ENCODE peak calls at places on chromosomes 5 and 9, in four cellular contexts. F is GM13977, W is neural crest cell, Y is HCT116. H is an unnamed sample.

GRCh38 chr5:963673-964531 is 44.7 kb upstream of the NKD2 start:
- DNase-seq in F (no peak), W (no peak), Y (no peak), H (no peak)

GRCh38 chr9:88536951-88537742 is 2.2 kb downstream of the NXNL2 start:
- DNase-seq in F (no peak), W (no peak), Y (no peak), H (no peak)

GRCh38 chr9:94865599-94866456 is 139.3 kb downstream of the AOPEP start:
- DNase-seq in F (no peak), W (no peak), Y (no peak), H (no peak)

GRCh38 chr5:17735771-17736170 is 101.5 kb downstream of the TAF11L14 start:
- DNase-seq in F (no peak), W (no peak), Y (no peak), H (no peak)

GRCh38 chr9:97848582-97849237 is 4.3 kb upstream of the FOXE1 start:
- DNase-seq in F (no peak), W (no peak), Y (no peak), H (no peak)

GRCh38 chr9:13279284-13280162 is at the start of gene MPDZ:
- DNase-seq in F (peak), W (peak), Y (no peak), H (no peak)

GRCh38 chr5:32083981-32084430 is 90.1 kb downstream of the GOLPH3 start:
- DNase-seq in F (no peak), W (no peak), Y (no peak), H (no peak)

GRCh38 chr9:77819672-77820071 is 171.6 kb upstream of the GNA14 start:
- DNase-seq in F (no peak), W (no peak), Y (no peak), H (no peak)

GRCh38 chr9:134936762-134937555 is 19.2 kb upstream of the FCN1 start:
- DNase-seq in F (peak), W (no peak), Y (no peak), H (no peak)

GRCh38 chr9:134455951-134456739 is 129.9 kb downstream of the RXRA start:
- DNase-seq in F (peak), W (no peak), Y (peak), H (no peak)

GRCh38 chr5:66307647-66308257 is 163.7 kb downstream of the SREK1 start:
- DNase-seq in F (peak), W (no peak), Y (peak), H (no peak)

GRCh38 chr5:152688561-152689274 is 283.6 kb upstream of the NMUR2 start:
- DNase-seq in F (no peak), W (no peak), Y (no peak), H (peak)

GRCh38 chr9:92561374-92562329 is 25.9 kb upstream of the ECM2 start:
- DNase-seq in F (no peak), W (no peak), Y (no peak), H (no peak)

GRCh38 chr9:91131433-91131839 is 230.3 kb downstream of the AUH start:
- DNase-seq in F (no peak), W (no peak), Y (peak), H (peak)

GRCh38 chr9:97559111-97559514 is 57.6 kb downstream of the TMOD1 start:
- DNase-seq in F (peak), W (no peak), Y (no peak), H (no peak)

GRCh38 chr9:90783552-90783951 is 18.1 kb upstream of the SYK start:
- DNase-seq in F (no peak), W (no peak), Y (no peak), H (peak)

GRCh38 chr5:145943674-145944121 is 7.3 kb downstream of the SH3RF2 start:
- DNase-seq in F (no peak), W (no peak), Y (peak), H (peak)

GRCh38 chr5:5105531-5105930 is 34.6 kb upstream of the ADAMTS16 start:
- DNase-seq in F (no peak), W (no peak), Y (no peak), H (no peak)

GRCh38 chr5:97142521-97143254 is at the start of gene LIX1:
- DNase-seq in F (peak), W (peak), Y (no peak), H (peak)

GRCh38 chr9:109118802-109119438 is 827 bp downstream of the TMEM245 start:
- DNase-seq in F (no peak), W (no peak), Y (no peak), H (no peak)

GRCh38 chr5:56819027-56819881 is 3.9 kb downstream of the MAP3K1 start:
- DNase-seq in F (no peak), W (no peak), Y (no peak), H (no peak)

GRCh38 chr5:106076655-106077054 is 1594.1 kb downstream of the EFNA5 start:
- DNase-seq in F (no peak), W (no peak), Y (no peak), H (no peak)

GRCh38 chr9:72210522-72210921 is 61.3 kb downstream of the GDA start:
- DNase-seq in F (no peak), W (no peak), Y (no peak), H (no peak)

GRCh38 chr5:36607838-36608783 is 1.7 kb downstream of the SLC1A3 start:
- DNase-seq in F (no peak), W (no peak), Y (no peak), H (no peak)
- TF ChIP-seq CTCF in F (no peak), W (no peak), Y (no peak), H (no peak)

GRCh38 chr9:70921126-70921525 is 200.3 kb downstream of the TRPM3 start:
- DNase-seq in F (no peak), W (no peak), Y (no peak), H (no peak)

GRCh38 chr9:70923941-70924340 is 197.5 kb downstream of the TRPM3 start:
- DNase-seq in F (no peak), W (no peak), Y (no peak), H (no peak)

GRCh38 chr9:70924380-70924779 is 197.0 kb downstream of the TRPM3 start:
- DNase-seq in F (no peak), W (no peak), Y (no peak), H (no peak)

DNA sequence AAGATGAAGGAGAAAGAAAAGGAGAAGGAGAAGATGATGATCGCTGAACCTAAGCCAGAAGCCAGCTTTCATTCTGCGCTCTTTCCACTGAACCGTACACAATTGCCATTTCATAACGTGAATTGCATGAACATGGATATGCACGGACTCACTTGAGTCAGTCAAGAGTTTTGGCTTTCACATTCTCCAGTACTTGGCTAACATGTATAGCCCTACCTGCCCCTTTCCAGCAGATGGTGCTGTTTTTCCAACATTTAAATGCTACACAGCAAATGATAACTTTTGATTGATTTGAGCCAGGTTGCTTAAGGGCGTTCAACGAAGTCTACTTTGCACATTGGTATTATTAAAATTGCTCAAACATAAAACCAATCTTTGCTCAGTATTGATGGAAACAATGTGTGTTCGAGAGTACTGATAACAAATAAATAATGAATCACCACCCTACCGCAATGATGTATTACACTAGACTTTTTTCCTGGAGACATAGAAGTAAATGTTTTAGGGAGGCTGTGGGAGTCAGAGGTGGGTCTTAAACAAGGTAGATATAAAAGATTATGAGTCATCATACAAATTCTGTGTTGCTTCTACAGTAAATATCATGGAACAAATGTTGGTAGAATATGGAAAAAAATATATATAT is 196.4 kb downstream of the TRPM3 start:
- DNase-seq in F (peak), W (peak), Y (peak), H (peak)
- TF ChIP-seq CTCF in F (peak), W (peak), Y (peak), H (peak)

DNA sequence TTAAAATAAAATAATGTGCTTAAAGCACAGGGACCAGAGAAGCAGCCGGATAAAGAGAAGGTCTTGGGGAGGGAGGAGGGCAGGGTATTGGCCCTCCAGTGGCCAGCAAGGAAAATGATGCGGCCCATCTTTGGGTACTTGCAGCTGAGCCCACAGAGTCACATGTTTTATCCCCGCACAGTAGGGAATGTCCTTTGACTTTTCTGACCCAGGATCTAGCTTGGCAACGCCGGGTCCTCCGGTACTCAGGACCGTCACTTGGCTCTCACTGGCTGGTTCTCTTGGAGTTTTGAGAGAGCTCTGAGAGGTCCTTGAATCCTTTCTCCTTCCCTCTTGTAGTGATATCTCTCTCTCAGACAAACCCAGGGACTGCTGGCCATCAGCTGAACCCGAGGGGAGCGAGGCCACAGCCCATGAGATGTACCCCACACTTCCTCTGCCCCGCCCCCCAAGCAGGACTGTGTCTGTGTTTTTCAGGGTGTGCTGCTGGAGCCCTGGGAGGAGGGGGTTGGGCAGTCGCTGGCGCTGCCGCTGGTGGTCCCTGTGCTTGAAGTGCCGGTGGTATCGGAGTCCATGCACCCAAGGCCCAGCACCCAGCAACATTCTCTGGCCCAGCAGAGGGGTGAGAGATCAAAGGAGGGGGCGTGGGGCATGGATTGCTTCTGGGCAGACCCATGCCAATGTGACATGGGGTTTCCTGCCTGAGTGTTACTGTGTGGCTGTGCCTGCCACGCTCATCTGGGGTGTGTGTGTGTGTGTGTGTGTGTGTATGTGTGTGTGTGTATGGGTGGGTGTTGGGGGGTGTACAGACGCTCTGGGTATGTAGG is 35.5 kb upstream of the HSPA9 start:
- DNase-seq in F (no peak), W (peak), Y (no peak), H (no peak)
- TF ChIP-seq CTCF in F (no peak), W (peak), Y (peak), H (peak)

GRCh38 chr5:120093178-120093577 is 370.9 kb upstream of the PRR16 start:
- DNase-seq in F (no peak), W (no peak), Y (no peak), H (no peak)
- TF ChIP-seq CTCF in F (no peak), W (no peak), Y (no peak), H (no peak)

DNA sequence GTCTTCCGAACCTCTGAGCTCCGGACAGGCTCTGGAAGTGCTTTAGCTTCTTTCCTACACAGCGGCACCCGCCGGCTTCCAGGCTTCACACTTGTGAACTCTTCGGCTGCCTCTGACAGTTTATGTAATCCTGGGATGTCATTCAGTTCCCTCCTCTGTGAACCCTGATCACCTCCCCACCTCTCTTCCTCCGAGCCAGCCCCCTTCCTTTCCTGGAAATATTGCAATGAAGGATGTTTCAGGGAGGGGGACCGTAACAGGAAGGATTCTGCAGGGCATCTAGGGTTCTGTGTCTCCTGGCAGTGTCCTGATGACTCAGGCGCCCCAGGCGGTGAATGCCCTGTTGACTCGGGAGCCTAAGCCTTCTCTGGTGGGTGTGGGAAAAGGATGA is at the start of gene CD14:
- DNase-seq in F (peak), W (no peak), Y (no peak), H (peak)
- TF ChIP-seq CTCF in F (no peak), W (no peak), Y (no peak), H (no peak)

GRCh38 chr5:14286007-14286406 is 142.9 kb downstream of the TRIO start:
- DNase-seq in F (no peak), W (no peak), Y (no peak), H (no peak)

GRCh38 chr5:14281746-14282181 is 138.6 kb downstream of the TRIO start:
- DNase-seq in F (peak), W (no peak), Y (no peak), H (no peak)

GRCh38 chr5:14284366-14285148 is 141.4 kb downstream of the TRIO start:
- DNase-seq in F (no peak), W (no peak), Y (no peak), H (no peak)

GRCh38 chr5:14277407-14278320 is 134.5 kb downstream of the TRIO start:
- DNase-seq in F (no peak), W (no peak), Y (no peak), H (no peak)

DNA sequence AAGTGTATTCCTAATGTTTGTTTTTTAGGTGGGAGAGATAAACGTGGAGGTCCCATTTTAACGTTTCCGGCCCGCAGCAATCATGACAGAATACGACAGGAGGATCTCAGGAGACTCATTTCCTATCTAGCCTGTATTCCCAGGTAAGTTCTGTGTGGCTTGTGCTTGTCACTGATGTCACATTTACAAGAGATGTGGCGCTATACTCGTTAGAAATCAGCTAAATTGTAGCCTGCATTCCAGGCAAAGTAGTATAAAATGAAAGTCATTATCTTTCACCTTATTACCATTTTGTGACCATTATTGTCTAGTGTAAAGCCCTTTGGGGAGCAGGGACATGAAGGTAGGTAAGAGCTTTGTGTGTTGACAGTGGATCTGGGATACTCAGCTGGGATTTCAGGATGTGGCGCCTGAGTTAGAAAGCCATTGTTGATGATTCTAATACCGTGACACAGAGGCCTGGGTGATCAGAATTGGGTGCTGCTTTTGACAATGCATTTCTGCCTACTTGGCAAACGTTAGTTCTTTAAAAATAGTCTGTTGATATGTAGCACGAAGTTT is 137.2 kb downstream of the TRIO start:
- DNase-seq in F (no peak), W (no peak), Y (no peak), H (no peak)
- TF ChIP-seq CTCF in F (no peak), W (no peak), Y (no peak), H (no peak)

GRCh38 chr9:99828054-99828416 is 6.3 kb downstream of the NR4A3 start:
- DNase-seq in F (no peak), W (no peak), Y (no peak), H (no peak)
- TF ChIP-seq CTCF in F (no peak), W (no peak), Y (no peak), H (no peak)

DNA sequence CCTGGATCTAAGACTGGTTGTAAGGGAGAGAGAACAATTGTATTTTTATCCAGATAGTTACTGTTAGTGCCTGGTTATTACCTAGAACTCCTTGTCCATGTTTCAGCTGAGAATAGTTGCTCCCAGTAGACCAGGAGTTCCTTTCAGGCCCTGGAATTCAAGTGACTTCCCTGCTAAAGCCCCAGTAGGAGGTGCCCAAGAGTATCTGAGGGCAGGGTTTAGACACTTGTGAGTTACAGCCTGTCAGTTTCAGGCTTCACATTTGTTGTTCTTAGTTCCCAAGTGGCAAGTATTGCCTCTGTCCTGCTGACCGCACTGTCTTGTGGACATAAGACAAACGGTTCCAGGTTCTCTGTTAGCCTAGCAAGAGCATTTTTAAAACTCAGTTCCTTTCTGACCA is 743.9 kb upstream of the SEMA6A start:
- DNase-seq in F (no peak), W (no peak), Y (peak), H (no peak)
- TF ChIP-seq CTCF in F (no peak), W (no peak), Y (peak), H (no peak)